ENCODE peak calls at places on chromosomes 5 and 9, in five cellular contexts. One of them, this sample, is unnamed. For H3K4me1, the result is how much of the 10 kb centered on the place peaks cover.

GRCh38 chr5:89396262-89396975 is 513.4 kb upstream of the MEF2C start:
- DNase-seq in heart left ventricle: peak
- DNase-seq in mucosa of descending colon: no peak
- DNase-seq in heart right ventricle: no peak
- DNase-seq in uterus: no peak
- DNase-seq in this sample: no peak

GRCh38 chr5:67963789-67964519 is 251.6 kb upstream of the PIK3R1 start:
- DNase-seq in heart left ventricle: no peak
- DNase-seq in mucosa of descending colon: peak
- DNase-seq in heart right ventricle: no peak
- DNase-seq in uterus: no peak
- DNase-seq in this sample: no peak

GRCh38 chr5:170440771-170441370 is 51.7 kb upstream of the KCNMB1 start:
- DNase-seq in heart left ventricle: no peak
- DNase-seq in mucosa of descending colon: no peak
- DNase-seq in heart right ventricle: no peak
- DNase-seq in uterus: no peak
- DNase-seq in this sample: peak

GRCh38 chr5:72815580-72816296 is 723 bp upstream of the TNPO1 start:
- DNase-seq in heart left ventricle: no peak
- DNase-seq in mucosa of descending colon: no peak
- DNase-seq in heart right ventricle: no peak
- DNase-seq in uterus: no peak
- DNase-seq in this sample: no peak

GRCh38 chr9:33914887-33915286 is 97.9 kb downstream of the UBE2R2 start:
- DNase-seq in heart left ventricle: no peak
- DNase-seq in mucosa of descending colon: no peak
- DNase-seq in heart right ventricle: no peak
- DNase-seq in uterus: no peak
- DNase-seq in this sample: no peak

GRCh38 chr5:155307219-155307618 is 293.7 kb downstream of the KIF4B start:
- DNase-seq in heart left ventricle: no peak
- DNase-seq in mucosa of descending colon: no peak
- DNase-seq in heart right ventricle: no peak
- DNase-seq in uterus: no peak
- DNase-seq in this sample: no peak

GRCh38 chr5:58019614-58020013 is 440.3 kb downstream of the PLK2 start:
- DNase-seq in heart left ventricle: peak
- DNase-seq in mucosa of descending colon: peak
- DNase-seq in heart right ventricle: peak
- DNase-seq in uterus: peak
- DNase-seq in this sample: peak

GRCh38 chr5:60339691-60340191 is 360.2 kb downstream of the DEPDC1B start:
- DNase-seq in heart left ventricle: peak
- DNase-seq in mucosa of descending colon: no peak
- DNase-seq in heart right ventricle: peak
- DNase-seq in uterus: peak
- DNase-seq in this sample: no peak

GRCh38 chr9:93675336-93676150 is 99.2 kb downstream of the PHF2 start:
- DNase-seq in heart left ventricle: peak
- DNase-seq in mucosa of descending colon: peak
- DNase-seq in heart right ventricle: peak
- DNase-seq in uterus: peak
- DNase-seq in this sample: peak

GRCh38 chr9:121949364-121949763 is 143.7 kb downstream of the TTLL11 start:
- DNase-seq in heart left ventricle: no peak
- DNase-seq in mucosa of descending colon: no peak
- DNase-seq in heart right ventricle: no peak
- DNase-seq in uterus: no peak
- DNase-seq in this sample: no peak

GRCh38 chr5:33287242-33287641 is 153.5 kb upstream of the TARS1 start:
- DNase-seq in heart left ventricle: no peak
- DNase-seq in mucosa of descending colon: no peak
- DNase-seq in heart right ventricle: no peak
- DNase-seq in uterus: no peak
- DNase-seq in this sample: no peak

GRCh38 chr5:73528248-73528647 is 30.0 kb downstream of the BTF3 start:
- DNase-seq in heart left ventricle: no peak
- DNase-seq in mucosa of descending colon: no peak
- DNase-seq in heart right ventricle: no peak
- DNase-seq in uterus: no peak
- DNase-seq in this sample: no peak

GRCh38 chr5:157558681-157559080 is 16.9 kb downstream of the ADAM19 start:
- DNase-seq in heart left ventricle: no peak
- DNase-seq in mucosa of descending colon: no peak
- DNase-seq in heart right ventricle: no peak
- DNase-seq in uterus: no peak
- DNase-seq in this sample: no peak

GRCh38 chr9:78786794-78787193 is 489.9 kb downstream of the PSAT1 start:
- DNase-seq in heart left ventricle: no peak
- DNase-seq in mucosa of descending colon: no peak
- DNase-seq in heart right ventricle: no peak
- DNase-seq in uterus: no peak
- DNase-seq in this sample: no peak

GRCh38 chr9:93134018-93134739 is at the start of gene NINJ1:
- DNase-seq in heart left ventricle: peak
- DNase-seq in mucosa of descending colon: peak
- DNase-seq in heart right ventricle: peak
- DNase-seq in uterus: peak
- DNase-seq in this sample: peak

GRCh38 chr5:22044229-22044628 is 808.9 kb downstream of the CDH12 start:
- DNase-seq in heart left ventricle: no peak
- DNase-seq in mucosa of descending colon: no peak
- DNase-seq in heart right ventricle: no peak
- DNase-seq in uterus: no peak
- DNase-seq in this sample: no peak

GRCh38 chr9:73176450-73176875 is 24.8 kb downstream of the ANXA1 start:
- DNase-seq in heart left ventricle: no peak
- DNase-seq in mucosa of descending colon: no peak
- DNase-seq in heart right ventricle: no peak
- DNase-seq in uterus: no peak
- DNase-seq in this sample: no peak

GRCh38 chr5:83374547-83374946 is 97.0 kb upstream of the VCAN start:
- DNase-seq in heart left ventricle: peak
- DNase-seq in mucosa of descending colon: no peak
- DNase-seq in heart right ventricle: peak
- DNase-seq in uterus: peak
- DNase-seq in this sample: peak

GRCh38 chr9:92547356-92547755 is 11.6 kb upstream of the ECM2 start:
- DNase-seq in heart left ventricle: no peak
- DNase-seq in mucosa of descending colon: no peak
- DNase-seq in heart right ventricle: no peak
- DNase-seq in uterus: no peak
- DNase-seq in this sample: no peak

GRCh38 chr5:12330993-12331588 is 426.8 kb upstream of the CTNND2 start:
- DNase-seq in heart left ventricle: no peak
- DNase-seq in mucosa of descending colon: no peak
- DNase-seq in heart right ventricle: no peak
- DNase-seq in uterus: no peak
- DNase-seq in this sample: no peak

GRCh38 chr9:27033815-27034403 is 28.4 kb upstream of the LRRC19 start:
- DNase-seq in heart left ventricle: peak
- DNase-seq in mucosa of descending colon: no peak
- DNase-seq in heart right ventricle: peak
- DNase-seq in uterus: peak
- DNase-seq in this sample: peak

GRCh38 chr9:82170079-82170662 is 181.6 kb downstream of the SPATA31D1 start:
- DNase-seq in heart left ventricle: no peak
- DNase-seq in mucosa of descending colon: no peak
- DNase-seq in heart right ventricle: no peak
- DNase-seq in uterus: no peak
- DNase-seq in this sample: no peak

GRCh38 chr5:52443187-52443586 is 344.5 kb upstream of the ITGA1 start:
- DNase-seq in heart left ventricle: no peak
- DNase-seq in mucosa of descending colon: no peak
- DNase-seq in heart right ventricle: no peak
- DNase-seq in uterus: no peak
- DNase-seq in this sample: no peak

GRCh38 chr5:1522601-1523479 is 920 bp downstream of the LPCAT1 start:
- DNase-seq in heart left ventricle: no peak
- DNase-seq in mucosa of descending colon: peak
- DNase-seq in heart right ventricle: peak
- DNase-seq in uterus: peak
- DNase-seq in this sample: peak

GRCh38 chr9:96484521-96484931 is 34.6 kb downstream of the HABP4 start:
- DNase-seq in heart left ventricle: no peak
- DNase-seq in mucosa of descending colon: no peak
- DNase-seq in heart right ventricle: no peak
- DNase-seq in uterus: no peak
- DNase-seq in this sample: no peak

GRCh38 chr9:89668216-89668867 is 63.5 kb downstream of the GADD45G start:
- DNase-seq in heart left ventricle: no peak
- DNase-seq in mucosa of descending colon: no peak
- DNase-seq in heart right ventricle: no peak
- DNase-seq in uterus: no peak
- DNase-seq in this sample: no peak

GRCh38 chr9:131397100-131397790 is 3.4 kb downstream of the PRRC2B start:
- DNase-seq in heart left ventricle: no peak
- DNase-seq in mucosa of descending colon: no peak
- DNase-seq in heart right ventricle: no peak
- DNase-seq in uterus: no peak
- DNase-seq in this sample: no peak

GRCh38 chr9:121841771-121842611 is 190.6 kb downstream of the DAB2IP start:
- DNase-seq in heart left ventricle: no peak
- DNase-seq in mucosa of descending colon: no peak
- DNase-seq in heart right ventricle: no peak
- DNase-seq in uterus: peak
- DNase-seq in this sample: no peak

GRCh38 chr5:78908173-78908901 is 76.8 kb downstream of the ARSB start:
- DNase-seq in heart left ventricle: peak
- DNase-seq in mucosa of descending colon: peak
- DNase-seq in heart right ventricle: peak
- DNase-seq in uterus: no peak
- DNase-seq in this sample: peak

GRCh38 chr9:85163415-85163814 is 493.9 kb downstream of the NTRK2 start:
- DNase-seq in heart left ventricle: no peak
- DNase-seq in mucosa of descending colon: no peak
- DNase-seq in heart right ventricle: no peak
- DNase-seq in uterus: no peak
- DNase-seq in this sample: no peak

GRCh38 chr5:123124495-123125171 is 35.6 kb downstream of the PRDM6 start:
- DNase-seq in heart left ventricle: no peak
- DNase-seq in mucosa of descending colon: no peak
- DNase-seq in heart right ventricle: no peak
- DNase-seq in uterus: no peak
- DNase-seq in this sample: no peak

GRCh38 chr9:37784291-37784639 is 599 bp downstream of the EXOSC3 start:
- DNase-seq in heart left ventricle: no peak
- DNase-seq in mucosa of descending colon: no peak
- DNase-seq in heart right ventricle: no peak
- DNase-seq in uterus: no peak
- DNase-seq in this sample: no peak

GRCh38 chr9:134685784-134686183 is 44.2 kb downstream of the COL5A1 start:
- DNase-seq in heart left ventricle: no peak
- DNase-seq in mucosa of descending colon: no peak
- DNase-seq in heart right ventricle: no peak
- DNase-seq in uterus: no peak
- DNase-seq in this sample: no peak

DNA sequence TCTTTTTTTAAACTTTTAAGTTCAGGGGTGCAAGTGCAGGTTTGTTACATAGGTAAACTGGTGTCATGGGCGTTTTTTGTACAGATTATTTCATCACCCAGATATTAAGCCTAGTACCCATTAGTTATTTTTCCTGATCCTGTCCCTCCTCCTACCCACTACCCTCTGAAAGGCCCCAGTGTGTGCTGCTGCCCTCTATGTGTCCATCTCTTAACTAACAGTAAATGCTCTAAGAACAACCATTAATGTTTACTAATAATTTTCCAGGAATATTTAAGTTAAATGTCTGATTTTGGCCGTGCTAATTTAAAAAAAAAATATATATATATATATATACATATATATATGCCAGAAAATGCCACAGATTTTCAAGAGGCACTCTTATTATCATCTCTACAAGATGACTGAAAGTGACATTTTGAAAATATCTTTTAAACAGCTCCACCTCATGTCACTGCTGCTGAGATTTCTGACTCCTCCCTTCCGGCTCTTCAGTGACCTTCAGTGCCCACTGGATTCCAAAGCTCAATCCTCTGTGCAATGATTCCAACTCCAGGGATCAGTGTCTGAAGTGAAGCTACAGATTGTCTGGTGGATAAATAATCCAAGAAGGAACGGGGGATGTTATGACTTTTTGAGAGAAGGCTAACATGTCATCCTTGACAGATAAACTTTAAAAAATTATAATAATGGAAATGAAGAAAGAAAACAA is 46.7 kb upstream of the HNRNPA0 start:
- DNase-seq in heart left ventricle: peak
- DNase-seq in mucosa of descending colon: no peak
- DNase-seq in heart right ventricle: peak
- DNase-seq in uterus: no peak
- DNase-seq in this sample: no peak
- TF ChIP-seq CTCF in heart left ventricle: no peak
- TF ChIP-seq CTCF in mucosa of descending colon: no peak
- TF ChIP-seq CTCF in heart right ventricle: no peak
- TF ChIP-seq CTCF in uterus: no peak
- TF ChIP-seq CTCF in this sample: peak

GRCh38 chr9:115114541-115114940 is 3.4 kb downstream of the TNC start:
- DNase-seq in heart left ventricle: no peak
- DNase-seq in mucosa of descending colon: no peak
- DNase-seq in heart right ventricle: no peak
- DNase-seq in uterus: no peak
- DNase-seq in this sample: no peak
- H3K4me3 ChIP-seq in heart left ventricle: no peak
- H3K4me3 ChIP-seq in mucosa of descending colon: no peak
- H3K4me3 ChIP-seq in heart right ventricle: no peak
- H3K4me3 ChIP-seq in uterus: no peak
- H3K4me3 ChIP-seq in this sample: no peak

GRCh38 chr9:127838375-127839078 is 15.9 kb downstream of the ENG start:
- DNase-seq in heart left ventricle: peak
- DNase-seq in mucosa of descending colon: peak
- DNase-seq in heart right ventricle: peak
- DNase-seq in uterus: peak
- DNase-seq in this sample: peak
- H3K4me1 ChIP-seq in heart left ventricle: half or more
- H3K4me1 ChIP-seq in mucosa of descending colon: under half
- H3K4me1 ChIP-seq in heart right ventricle: half or more
- H3K4me1 ChIP-seq in uterus: under half
- H3K4me1 ChIP-seq in this sample: half or more

DNA sequence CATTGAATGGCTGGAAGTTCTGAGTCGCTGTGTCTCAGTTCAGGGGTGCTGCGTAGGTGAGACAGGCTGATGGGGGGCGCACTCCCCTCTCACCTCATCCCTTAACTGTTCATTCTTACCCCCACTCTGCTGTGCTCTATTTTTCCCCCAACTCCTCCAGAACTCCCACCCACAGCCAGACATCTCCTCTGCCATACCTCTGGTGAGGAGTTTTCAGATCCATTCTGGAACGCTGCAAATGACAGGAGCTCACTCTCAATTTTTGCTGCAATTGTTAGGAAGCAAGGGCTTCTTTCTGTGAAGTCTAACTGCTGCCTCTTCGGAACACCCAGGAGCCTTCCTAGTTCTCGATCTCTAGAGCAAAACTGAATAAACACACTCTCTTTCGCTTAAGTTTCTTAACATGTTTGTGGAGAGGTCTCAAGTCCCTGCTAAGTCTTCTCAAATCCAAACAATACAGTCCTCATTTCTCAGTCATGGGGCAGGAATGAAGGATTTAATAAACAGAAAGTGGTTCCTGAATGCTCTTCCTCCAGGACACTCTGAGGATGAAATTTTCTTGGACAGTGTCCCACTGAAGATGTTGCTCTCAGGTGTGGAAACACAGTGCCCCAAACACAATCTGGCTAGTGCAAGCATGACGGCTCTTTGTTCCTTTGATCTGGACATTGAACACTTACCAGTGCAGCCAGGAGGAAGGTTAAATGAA is 387.7 kb downstream of the KDM4C start:
- DNase-seq in heart left ventricle: no peak
- DNase-seq in mucosa of descending colon: no peak
- DNase-seq in heart right ventricle: no peak
- DNase-seq in uterus: no peak
- DNase-seq in this sample: no peak
- TF ChIP-seq CTCF in heart left ventricle: no peak
- TF ChIP-seq CTCF in mucosa of descending colon: no peak
- TF ChIP-seq CTCF in heart right ventricle: no peak
- TF ChIP-seq CTCF in uterus: no peak
- TF ChIP-seq CTCF in this sample: no peak

This sample was measured in right atrium auricular region.